ENCODE peak calls at places on chromosomes 2 and 18, in four cellular contexts. M is GM04503, R is transverse colon, Q is smooth muscle cell of the brain vasculature. Y is an unnamed sample.

GRCh38 chr2:160308915-160309314 is 108.8 kb upstream of the ITGB6 start:
- DNase-seq in M (peak), R (no peak), Q (no peak), Y (no peak)

GRCh38 chr2:110994250-110994961 is 126.3 kb upstream of the BCL2L11 start:
- DNase-seq in M (no peak), R (no peak), Q (no peak), Y (no peak)

GRCh38 chr2:106960633-106961205 is 74.8 kb upstream of the ST6GAL2 start:
- DNase-seq in M (no peak), R (no peak), Q (no peak), Y (no peak)

GRCh38 chr2:66301767-66302140 is 133.2 kb upstream of the MEIS1 start:
- DNase-seq in M (no peak), R (no peak), Q (no peak), Y (no peak)

GRCh38 chr2:207122914-207123744 is 42.6 kb downstream of the KLF7 start:
- DNase-seq in M (no peak), R (no peak), Q (no peak), Y (no peak)

GRCh38 chr2:182081602-182082260 is 96.1 kb downstream of the PPP1R1C start:
- DNase-seq in M (no peak), R (no peak), Q (no peak), Y (no peak)

GRCh38 chr2:98907385-98907784 is 28.6 kb downstream of the CRACDL start:
- DNase-seq in M (no peak), R (no peak), Q (no peak), Y (no peak)

GRCh38 chr18:75799449-75800330 is 372.2 kb upstream of the SMIM21 start:
- DNase-seq in M (peak), R (no peak), Q (no peak), Y (peak)

GRCh38 chr2:167425113-167425512 is 536.8 kb downstream of the XIRP2 start:
- DNase-seq in M (no peak), R (no peak), Q (no peak), Y (no peak)

GRCh38 chr18:43525149-43525548 is 247.9 kb upstream of the SYT4 start:
- DNase-seq in M (no peak), R (no peak), Q (no peak), Y (peak)

GRCh38 chr2:102193074-102193473 is 6.3 kb downstream of the IL1RL2 start:
- DNase-seq in M (no peak), R (no peak), Q (no peak), Y (no peak)

GRCh38 chr18:79782566-79783308 is 15.0 kb upstream of the KCNG2 start:
- DNase-seq in M (no peak), R (peak), Q (no peak), Y (no peak)

GRCh38 chr2:18475884-18476283 is 84.6 kb downstream of the RDH14 start:
- DNase-seq in M (no peak), R (no peak), Q (no peak), Y (no peak)

GRCh38 chr18:46481048-46481846 is 175.8 kb downstream of the LOXHD1 start:
- DNase-seq in M (no peak), R (peak), Q (peak), Y (peak)

GRCh38 chr2:133812826-133813617 is 244.8 kb upstream of the NCKAP5 start:
- DNase-seq in M (no peak), R (no peak), Q (no peak), Y (no peak)

GRCh38 chr2:237354930-237355329 is 59.0 kb downstream of the COL6A3 start:
- DNase-seq in M (peak), R (no peak), Q (no peak), Y (peak)

GRCh38 chr2:217828336-217828735 is 174.5 kb downstream of the TNS1 start:
- DNase-seq in M (no peak), R (no peak), Q (no peak), Y (peak)

GRCh38 chr2:120669121-120669952 is 66.3 kb upstream of the GLI2 start:
- DNase-seq in M (no peak), R (no peak), Q (no peak), Y (peak)

GRCh38 chr2:18369750-18370149 is 190.7 kb downstream of the RDH14 start:
- DNase-seq in M (no peak), R (no peak), Q (no peak), Y (no peak)

Y was measured in thyroid gland.